ENCODE peak calls at places on chromosomes 4 and X, in five cellular contexts. D, Y, S, M and P are unnamed samples.

GRCh38 chrX:153968754-153969124 is 2.9 kb downstream of the HCFC1 start:
- DNase-seq in D (no peak), Y (no peak), S (peak; percentile 16), M (peak; percentile 16), P (no peak)

GRCh38 chrX:53223955-53224859 is 800 bp downstream of the KDM5C start:
- DNase-seq in D (no peak), Y (peak; percentile 68), S (peak; percentile 70), M (peak; percentile 49), P (no peak)

GRCh38 chr4:8292388-8293107 is 23.0 kb downstream of the HTRA3 start:
- DNase-seq in D (no peak), Y (no peak), S (no peak), M (no peak), P (no peak)

GRCh38 chrX:138711399-138712347 is at the start of gene FGF13:
- DNase-seq in D (no peak), Y (no peak), S (peak; percentile 4), M (no peak), P (peak; percentile 73)

GRCh38 chr4:5019274-5019673 is at the start of gene CYTL1:
- DNase-seq in D (no peak), Y (no peak), S (no peak), M (no peak), P (peak; percentile 73)

GRCh38 chr4:122827899-122828601 is 1.4 kb downstream of the FGF2 start:
- DNase-seq in D (no peak), Y (peak; percentile 59), S (peak; percentile 68), M (peak; percentile 48), P (peak; percentile 86)

GRCh38 chrX:134883134-134883700 is 107.6 kb upstream of the SMIM10 start:
- DNase-seq in D (no peak), Y (no peak), S (no peak), M (no peak), P (no peak)

GRCh38 chrX:72169008-72169728 is 12.4 kb upstream of the PIN4 start:
- DNase-seq in D (peak; percentile 9), Y (no peak), S (no peak), M (peak; percentile 0), P (no peak)

GRCh38 chr4:125200556-125200955 is 114.2 kb upstream of the FAT4 start:
- DNase-seq in D (no peak), Y (no peak), S (no peak), M (no peak), P (no peak)

GRCh38 chr4:80709082-80709869 is 321.2 kb upstream of the BMP3 start:
- DNase-seq in D (no peak), Y (no peak), S (no peak), M (no peak), P (no peak)

GRCh38 chrX:69074726-69075125 is 90.5 kb downstream of the PJA1 start:
- DNase-seq in D (no peak), Y (no peak), S (no peak), M (no peak), P (no peak)

GRCh38 chr4:141132689-141133145 is 552 bp downstream of the RNF150 start:
- DNase-seq in D (no peak), Y (no peak), S (peak; percentile 36), M (peak; percentile 50), P (peak; percentile 46)